ENCODE peak calls at places on chromosome 5, in five cellular contexts. T, H, S, Z and V are unnamed samples.

GRCh38 chr5:124343021-124343420 is 403.4 kb downstream of the ZNF608 start:
- DNase-seq in T (no peak), H (no peak), S (no peak), Z (no peak), V (no peak)

GRCh38 chr5:42492978-42493377 is 69.7 kb downstream of the GHR start:
- DNase-seq in T (no peak), H (no peak), S (no peak), Z (no peak), V (no peak)

GRCh38 chr5:132179410-132179809 is 48.2 kb downstream of the P4HA2 start:
- DNase-seq in T (no peak), H (no peak), S (no peak), Z (no peak), V (peak; percentile 57)

GRCh38 chr5:84086517-84086916 is 298.2 kb downstream of the EDIL3 start:
- DNase-seq in T (no peak), H (no peak), S (no peak), Z (no peak), V (no peak)

GRCh38 chr5:135240781-135241360 is 158.2 kb downstream of the MACROH2A1 start:
- DNase-seq in T (no peak), H (no peak), S (no peak), Z (no peak), V (no peak)

GRCh38 chr5:65588694-65589093 is 25.6 kb downstream of the PPWD1 start:
- DNase-seq in T (no peak), H (no peak), S (no peak), Z (no peak), V (no peak)

GRCh38 chr5:154723740-154724505 is 31.3 kb upstream of the LARP1 start:
- DNase-seq in T (no peak), H (no peak), S (no peak), Z (no peak), V (peak; percentile 52)

GRCh38 chr5:52015760-52016159 is 632.5 kb downstream of the ISL1 start:
- DNase-seq in T (no peak), H (no peak), S (no peak), Z (no peak), V (no peak)

GRCh38 chr5:55037046-55037771 is 13.2 kb downstream of the GZMK start:
- DNase-seq in T (no peak), H (no peak), S (no peak), Z (peak; percentile 2), V (no peak)

GRCh38 chr5:143128412-143129071 is 274.9 kb downstream of the NR3C1 start:
- DNase-seq in T (no peak), H (no peak), S (no peak), Z (no peak), V (no peak)

GRCh38 chr5:644509-644908 is 32.4 kb downstream of the CEP72 start:
- DNase-seq in T (no peak), H (no peak), S (peak; percentile 64), Z (no peak), V (no peak)
- H3K4me3 ChIP-seq in T (no peak overlapping the region), H (no peak overlapping the region), S (no peak overlapping the region), Z (no peak overlapping the region), V (no peak overlapping the region)

GRCh38 chr5:53691014-53691413 is 130.6 kb downstream of the NDUFS4 start:
- DNase-seq in T (no peak), H (no peak), S (no peak), Z (no peak), V (no peak)

GRCh38 chr5:53694520-53695022 is 134.1 kb downstream of the NDUFS4 start:
- DNase-seq in T (no peak), H (no peak), S (no peak), Z (no peak), V (no peak)
- H3K9me3 ChIP-seq in T (peaks cover 3% of the 10 kb centered on the region), H (no peaks in the 10 kb centered on the region), S (peaks cover 4% of the 10 kb centered on the region), Z (peaks cover 27% of the 10 kb centered on the region), V (no peaks in the 10 kb centered on the region)

GRCh38 chr5:10420468-10420867 is 21.2 kb upstream of the ROPN1L start:
- DNase-seq in T (no peak), H (no peak), S (no peak), Z (no peak), V (no peak)
- H3K36me3 ChIP-seq in T (peaks cover 50% of the 10 kb centered on the region), H (peaks cover 67% of the 10 kb centered on the region), S (peaks cover 8% of the 10 kb centered on the region), Z (peaks cover 86% of the 10 kb centered on the region), V (peaks cover 37% of the 10 kb centered on the region)

GRCh38 chr5:153031326-153031725 is 459.1 kb upstream of the GRIA1 start:
- DNase-seq in T (no peak), H (no peak), S (no peak), Z (no peak), V (no peak)
- H3K4me3 ChIP-seq in T (no peak overlapping the region), H (no peak overlapping the region), S (no peak overlapping the region), Z (no peak overlapping the region), V (no peak overlapping the region)

DNA sequence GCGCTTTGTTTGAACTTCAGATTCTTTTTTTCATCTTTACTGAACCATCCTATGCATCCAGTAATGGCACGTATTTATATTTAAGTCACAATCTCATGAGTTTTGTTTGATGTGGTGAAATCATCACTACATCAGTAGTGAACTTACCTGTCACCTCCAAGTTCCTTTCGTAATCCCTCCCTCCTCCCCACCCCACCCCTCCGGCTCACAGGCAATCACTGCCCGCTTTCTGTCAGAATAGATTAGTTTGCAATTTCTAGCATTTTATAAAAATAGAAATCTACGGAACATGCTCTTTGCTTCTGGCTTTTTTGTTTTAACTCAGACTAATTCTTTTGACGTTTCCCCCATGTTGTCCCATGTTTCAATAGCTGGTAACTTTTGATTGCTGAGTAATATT is 305.4 kb upstream of the IRX4 start:
- DNase-seq in T (no peak), H (no peak), S (no peak), Z (no peak), V (no peak)
- H3K9me3 ChIP-seq in T (no peaks in the 10 kb centered on the region), H (no peaks in the 10 kb centered on the region), S (no peaks in the 10 kb centered on the region), Z (no peaks in the 10 kb centered on the region), V (no peaks in the 10 kb centered on the region)

GRCh38 chr5:151562019-151562707 is 29.0 kb downstream of the FAT2 start:
- DNase-seq in T (no peak), H (no peak), S (no peak), Z (no peak), V (no peak)

GRCh38 chr5:151568036-151568435 is 23.1 kb downstream of the FAT2 start:
- DNase-seq in T (no peak), H (no peak), S (no peak), Z (no peak), V (no peak)

GRCh38 chr5:151570058-151570457 is 21.1 kb downstream of the FAT2 start:
- DNase-seq in T (no peak), H (no peak), S (no peak), Z (no peak), V (no peak)

GRCh38 chr5:151569132-151570046 is 21.7 kb downstream of the FAT2 start:
- DNase-seq in T (no peak), H (no peak), S (no peak), Z (no peak), V (no peak)

DNA sequence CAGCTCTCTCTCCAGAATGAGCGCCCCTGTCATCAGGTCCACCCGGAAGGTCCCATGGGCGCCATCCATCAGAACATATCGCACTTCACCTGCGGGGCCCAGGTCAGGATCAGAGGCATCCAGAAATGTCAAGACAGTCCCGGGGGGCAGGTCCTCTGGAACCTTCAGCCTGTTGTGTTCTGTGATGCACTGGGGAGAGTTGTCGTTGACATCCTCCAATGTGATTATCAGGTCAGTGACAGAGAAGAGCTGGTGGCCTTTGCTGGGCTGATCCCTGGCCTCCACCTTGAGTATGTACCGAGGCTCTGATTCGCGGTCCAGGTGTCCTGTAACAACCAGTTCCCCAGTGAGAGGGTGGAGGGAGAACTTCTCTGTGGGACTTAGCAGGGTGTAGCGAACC is 25.2 kb downstream of the FAT2 start:
- DNase-seq in T (no peak), H (no peak), S (no peak), Z (no peak), V (no peak)
- H3K36me3 ChIP-seq in T (no peaks in the 10 kb centered on the region), H (no peaks in the 10 kb centered on the region), S (no peaks in the 10 kb centered on the region), Z (no peaks in the 10 kb centered on the region), V (no peaks in the 10 kb centered on the region)

GRCh38 chr5:2738156-2738699 is 13.2 kb downstream of the IRX2 start:
- DNase-seq in T (no peak), H (no peak), S (no peak), Z (no peak), V (no peak)

GRCh38 chr5:2739360-2740050 is 12.0 kb downstream of the IRX2 start:
- DNase-seq in T (no peak), H (no peak), S (no peak), Z (no peak), V (no peak)

GRCh38 chr5:2737273-2738155 is 14.0 kb downstream of the IRX2 start:
- DNase-seq in T (no peak), H (no peak), S (peak; percentile 64), Z (no peak), V (no peak)

GRCh38 chr5:2740051-2740848 is 11.2 kb downstream of the IRX2 start:
- DNase-seq in T (no peak), H (no peak), S (no peak), Z (no peak), V (no peak)

DNA sequence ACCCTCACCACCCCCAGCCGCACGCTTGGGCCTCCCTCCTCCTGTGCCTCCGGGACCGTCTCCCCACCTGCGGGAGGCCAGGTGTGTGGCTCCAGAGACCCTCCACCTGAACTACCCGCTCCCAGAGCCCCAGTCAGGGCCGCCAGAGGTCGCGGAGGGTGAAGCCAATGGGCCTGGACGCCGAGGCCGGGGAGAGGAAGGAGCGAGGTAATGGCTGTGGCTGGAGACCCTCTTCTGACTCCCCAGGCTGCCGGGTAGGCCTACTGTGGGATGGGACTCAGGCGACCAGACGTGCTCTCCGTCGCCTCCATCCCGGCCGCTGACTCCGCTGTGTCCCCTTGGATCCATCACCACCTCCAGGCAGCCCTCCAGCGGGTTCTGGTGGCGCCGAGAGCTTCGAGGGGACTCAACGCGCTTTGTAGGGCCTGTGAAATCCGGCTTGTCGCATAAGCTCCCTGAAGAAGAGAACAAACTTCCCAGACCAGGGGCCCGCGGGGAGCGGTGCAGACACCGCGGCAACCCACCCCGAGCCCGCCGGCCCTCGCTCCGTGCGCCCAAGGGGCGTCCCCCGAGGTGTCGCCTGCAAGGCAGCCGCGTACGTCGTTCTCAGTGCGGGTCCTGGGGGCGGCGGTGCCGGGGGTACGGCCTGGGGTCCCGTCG is 12.6 kb downstream of the IRX2 start:
- DNase-seq in T (no peak), H (no peak), S (no peak), Z (no peak), V (no peak)
- H3K4me3 ChIP-seq in T (no peak overlapping the region), H (peak overlapping the region; percentile 31), S (peak overlapping the region; percentile 38), Z (no peak overlapping the region), V (peak overlapping the region; percentile 62)

GRCh38 chr5:2532809-2533208 is 218.7 kb downstream of the IRX2 start:
- DNase-seq in T (no peak), H (no peak), S (no peak), Z (no peak), V (no peak)

GRCh38 chr5:2530609-2531008 is 220.9 kb downstream of the IRX2 start:
- DNase-seq in T (no peak), H (no peak), S (no peak), Z (no peak), V (no peak)

GRCh38 chr5:2531318-2531717 is 220.2 kb downstream of the IRX2 start:
- DNase-seq in T (no peak), H (no peak), S (no peak), Z (no peak), V (no peak)

GRCh38 chr5:2534251-2534650 is 217.2 kb downstream of the IRX2 start:
- DNase-seq in T (no peak), H (no peak), S (no peak), Z (no peak), V (no peak)

GRCh38 chr5:2529371-2530100 is 221.9 kb downstream of the IRX2 start:
- DNase-seq in T (no peak), H (no peak), S (no peak), Z (no peak), V (no peak)
- H3K9me3 ChIP-seq in T (no peaks in the 10 kb centered on the region), H (no peaks in the 10 kb centered on the region), S (peaks cover 3% of the 10 kb centered on the region), Z (no peaks in the 10 kb centered on the region), V (peaks cover 18% of the 10 kb centered on the region)